ENCODE peak calls at places on chromosomes 4 and X, in nine cellular contexts. C is ovary, N is A549, G is K562, I is tibial nerve, Q is sigmoid colon, F is HepG2, D is upper lobe of left lung, R is esophagus muscularis mucosa. H is an unnamed sample.

GRCh38 chr4:137531951-137532868 is at the start of gene PCDH18:
- DNase-seq in C (peak), N (no peak), G (no peak), I (peak), Q (peak), F (no peak), D (no peak), R (peak), H (peak)

GRCh38 chrX:109902665-109903064 is 100.2 kb upstream of the TMEM164 start:
- DNase-seq in C (no peak), N (peak), G (no peak), I (no peak), Q (no peak), F (peak), D (no peak), R (no peak), H (no peak)

GRCh38 chrX:39516399-39516798 is 581.4 kb downstream of the BCOR start:
- DNase-seq in C (no peak), N (no peak), G (no peak), I (no peak), Q (no peak), F (no peak), D (peak), R (no peak), H (no peak)

GRCh38 chrX:79181401-79181800 is 36.9 kb downstream of the GPR174 start:
- DNase-seq in C (no peak), N (no peak), G (no peak), I (no peak), Q (no peak), F (no peak), D (no peak), R (no peak), H (no peak)

GRCh38 chr4:26671111-26671510 is 87.2 kb downstream of the TBC1D19 start:
- DNase-seq in C (no peak), N (no peak), G (no peak), I (no peak), Q (no peak), F (no peak), D (no peak), R (no peak), H (no peak)

GRCh38 chr4:104989363-104989762 is 157.3 kb upstream of the TET2 start:
- DNase-seq in C (no peak), N (no peak), G (no peak), I (no peak), Q (no peak), F (no peak), D (no peak), R (no peak), H (no peak)

GRCh38 chr4:36385951-36386561 is 104.6 kb downstream of the DTHD1 start:
- DNase-seq in C (no peak), N (no peak), G (no peak), I (peak), Q (no peak), F (no peak), D (no peak), R (no peak), H (no peak)

GRCh38 chr4:158538911-158539310 is 17.2 kb downstream of the RXFP1 start:
- DNase-seq in C (no peak), N (no peak), G (no peak), I (no peak), Q (no peak), F (no peak), D (no peak), R (no peak), H (no peak)

GRCh38 chr4:120636120-120636630 is 286.4 kb downstream of the PRDM5 start:
- DNase-seq in C (no peak), N (no peak), G (no peak), I (no peak), Q (no peak), F (no peak), D (no peak), R (no peak), H (no peak)

GRCh38 chrX:103780701-103781402 is 4.2 kb downstream of the PLP1 start:
- DNase-seq in C (no peak), N (no peak), G (no peak), I (no peak), Q (no peak), F (no peak), D (no peak), R (no peak), H (no peak)

GRCh38 chrX:13377537-13377936 is 57.7 kb upstream of the ATXN3L start:
- DNase-seq in C (no peak), N (no peak), G (peak), I (no peak), Q (no peak), F (no peak), D (no peak), R (no peak), H (no peak)

GRCh38 chr4:11548529-11549176 is 120.0 kb upstream of the HS3ST1 start:
- DNase-seq in C (no peak), N (peak), G (no peak), I (no peak), Q (no peak), F (no peak), D (no peak), R (no peak), H (no peak)

GRCh38 chrX:148522006-148522405 is 21.6 kb downstream of the AFF2 start:
- DNase-seq in C (no peak), N (no peak), G (no peak), I (no peak), Q (no peak), F (no peak), D (no peak), R (no peak), H (no peak)

GRCh38 chrX:151796576-151796975 is 62.0 kb downstream of the CNGA2 start:
- DNase-seq in C (no peak), N (no peak), G (no peak), I (no peak), Q (no peak), F (no peak), D (no peak), R (no peak), H (no peak)

GRCh38 chrX:151806967-151807540 is 72.5 kb downstream of the CNGA2 start:
- DNase-seq in C (no peak), N (no peak), G (no peak), I (no peak), Q (no peak), F (no peak), D (no peak), R (no peak), H (no peak)

DNA sequence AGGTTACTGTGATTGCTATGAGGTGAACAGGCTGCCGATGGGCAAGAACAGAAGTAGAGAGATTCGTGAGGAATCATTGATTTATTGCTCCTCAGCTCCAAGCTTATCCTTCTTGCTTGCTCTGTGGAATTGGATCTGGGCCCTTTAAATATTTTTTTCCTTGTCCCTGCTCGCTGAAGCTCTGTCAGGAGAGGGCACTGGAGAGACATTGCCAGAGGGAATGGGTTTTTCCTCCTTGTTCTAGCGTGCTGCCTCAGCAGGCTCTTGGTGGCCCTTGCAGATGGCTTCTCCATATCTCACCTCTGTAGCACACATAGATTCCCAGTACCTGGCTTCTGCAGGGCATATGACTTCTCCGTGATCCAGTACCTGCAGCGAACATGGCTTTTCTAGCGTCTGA is 67.4 kb downstream of the CNGA2 start:
- DNase-seq in C (no peak), N (peak), G (peak), I (no peak), Q (no peak), F (no peak), D (no peak), R (no peak), H (no peak)
- TF ChIP-seq CTCF in C (no peak), N (peak), G (peak), I (no peak), Q (no peak), F (peak), D (no peak), R (no peak), H (no peak)

DNA sequence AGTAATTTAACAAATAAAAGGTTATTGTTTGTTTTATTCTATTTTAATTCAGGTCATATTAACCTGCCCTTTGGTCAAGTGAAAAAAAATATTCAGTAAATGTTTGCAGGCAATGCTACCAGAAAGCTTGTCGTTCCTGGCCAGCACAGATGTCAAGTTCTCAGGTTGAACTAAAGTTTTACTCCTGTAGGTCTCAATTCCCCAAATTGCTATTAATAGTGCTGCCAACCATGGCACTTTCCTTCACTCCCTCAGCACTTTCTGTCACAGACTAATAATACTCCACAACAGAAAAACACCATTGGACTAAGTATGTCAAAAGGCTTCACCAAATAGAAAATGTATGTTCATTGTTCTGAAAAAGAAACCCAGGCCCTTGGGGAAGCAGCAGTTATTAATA is 79.2 kb upstream of the C4orf54 start:
- DNase-seq in C (no peak), N (no peak), G (no peak), I (no peak), Q (no peak), F (no peak), D (no peak), R (no peak), H (no peak)
- TF ChIP-seq EP300 in C (no peak), N (no peak), G (no peak), I (no peak), Q (no peak), F (no peak), D (no peak), R (no peak), H (no peak)

DNA sequence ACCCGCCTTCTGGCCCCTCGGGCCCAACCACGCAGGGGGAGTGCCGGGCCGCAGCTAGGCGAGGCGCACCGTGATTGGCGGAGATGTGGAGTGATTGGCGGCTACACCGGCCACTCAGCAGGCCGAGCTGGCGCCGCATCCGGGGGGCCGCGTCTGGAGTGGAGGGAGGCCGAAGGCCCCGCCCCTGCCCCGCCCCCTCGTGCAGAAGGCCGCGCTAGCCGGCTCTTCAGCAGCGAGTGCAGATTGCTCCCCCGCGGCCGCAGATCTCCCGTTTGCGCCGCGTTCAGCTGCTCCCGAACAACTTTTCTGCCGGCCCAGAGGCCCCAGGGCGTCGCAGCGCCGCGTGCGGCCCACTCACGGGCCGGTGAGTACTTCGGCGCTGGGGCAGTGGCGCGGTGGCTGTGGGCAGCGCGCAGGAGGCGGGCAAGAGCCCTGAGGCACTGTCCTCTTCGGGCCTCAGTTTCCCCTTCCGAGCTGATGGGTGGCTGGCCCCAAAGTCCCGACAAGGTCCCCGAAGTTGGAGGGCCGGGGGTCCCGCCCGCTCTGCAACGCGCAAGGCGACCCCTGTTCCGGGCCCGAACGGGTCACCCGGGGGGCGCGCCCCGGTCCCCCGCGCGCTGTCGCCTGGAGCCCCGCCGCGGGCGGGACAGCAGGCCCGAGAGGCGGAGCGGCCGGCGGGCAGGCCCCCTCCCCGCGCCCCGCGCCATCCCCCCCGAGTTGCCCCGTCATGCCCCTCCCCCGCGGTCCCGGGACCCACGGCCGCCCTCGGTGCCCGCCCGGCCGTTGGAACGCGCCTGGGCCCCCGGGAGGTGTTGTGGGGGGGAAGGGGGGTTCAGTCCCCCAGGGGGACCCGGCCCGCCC is at the start of gene WFS1:
- DNase-seq in C (peak), N (peak), G (peak), I (peak), Q (peak), F (peak), D (peak), R (peak), H (peak)
- TF ChIP-seq POLR2A in C (peak), N (peak), G (no peak), I (peak), Q (peak), F (no peak), D (peak), R (peak), H (peak)

DNA sequence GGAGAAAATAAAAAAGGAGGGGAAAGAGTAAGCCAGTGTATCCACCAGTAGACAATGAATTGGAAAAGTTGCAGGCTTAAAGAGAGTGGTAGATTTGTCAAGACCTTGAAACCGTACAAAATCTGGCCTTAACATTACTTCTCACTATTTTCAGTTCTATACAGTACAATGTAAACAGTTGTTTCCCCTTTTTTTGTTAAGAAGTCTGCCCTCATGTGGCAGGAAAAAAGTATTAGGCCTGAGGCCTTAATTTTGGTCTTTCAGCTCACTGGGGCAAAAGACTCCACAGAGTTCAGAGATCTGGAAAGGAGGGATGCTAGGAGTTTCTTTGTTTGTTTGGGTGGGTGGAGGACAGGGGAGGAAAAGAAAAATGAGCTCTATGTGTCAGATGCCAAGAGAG is 92.8 kb upstream of the CCDC160 start:
- DNase-seq in C (no peak), N (peak), G (peak), I (no peak), Q (no peak), F (peak), D (no peak), R (no peak), H (no peak)
- TF ChIP-seq CTCF in C (no peak), N (no peak), G (peak), I (peak), Q (no peak), F (peak), D (no peak), R (no peak), H (no peak)

DNA sequence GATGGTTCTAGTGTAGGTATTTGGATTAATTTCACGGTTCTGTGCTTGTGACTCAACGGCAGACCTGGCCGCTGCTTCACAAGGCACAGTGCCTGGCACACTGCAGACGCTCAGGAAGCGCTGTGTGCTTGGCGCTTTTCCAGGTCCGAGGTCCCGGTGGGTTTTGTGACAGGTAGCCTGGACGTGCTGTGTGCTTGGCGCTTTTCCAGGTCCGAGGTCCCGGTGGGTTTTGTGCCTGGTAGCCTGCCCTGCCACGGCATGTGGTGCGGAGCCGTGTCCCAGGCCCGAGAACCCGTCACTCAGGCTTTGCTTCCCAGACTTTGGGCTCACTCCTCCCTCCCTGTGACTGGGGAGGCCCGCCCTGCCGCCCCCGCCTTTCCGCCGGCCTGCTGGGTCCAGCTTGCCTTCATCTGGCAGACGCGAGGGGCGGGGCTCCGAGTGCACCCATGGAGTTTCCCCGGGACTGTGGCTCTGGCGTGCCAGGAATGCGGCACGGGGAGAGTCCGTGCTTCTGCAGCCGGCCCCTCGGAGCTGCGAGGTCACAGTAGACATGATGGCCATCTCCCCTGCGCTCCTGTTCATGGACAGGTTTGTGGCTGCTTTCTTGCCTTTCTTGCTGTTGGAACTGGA is 44.2 kb downstream of the TBC1D14 start:
- DNase-seq in C (peak), N (no peak), G (peak), I (no peak), Q (peak), F (no peak), D (peak), R (no peak), H (peak)
- TF ChIP-seq EP300 in C (no peak), N (no peak), G (no peak), I (no peak), Q (no peak), F (no peak), D (no peak), R (no peak), H (no peak)

H was measured in stomach.